ENCODE peak calls at places on chromosomes 13 and 19, in six cellular contexts. T is A549, X is IMR-90, G is HepG2, I is GM12878, P is SK-N-SH. B is an unnamed sample.

GRCh38 chr19:23917856-23918255 is 3.2 kb downstream of the ZNF726 start:
- DNase-seq in G (no peak), I (no peak), T (no peak), P (no peak), X (no peak), B (no peak)

GRCh38 chr19:7799640-7800355 is 30.2 kb upstream of the EVI5L start:
- DNase-seq in P (peak), G (peak), I (no peak), T (peak), X (peak), B (peak)

GRCh38 chr13:52024481-52024880 is at the start of gene UTP14C:
- DNase-seq in I (no peak), G (no peak), T (no peak), X (no peak), P (no peak), B (no peak)

GRCh38 chr13:91046715-91047327 is 300.7 kb upstream of the MIR17HG start:
- DNase-seq in X (no peak), P (no peak), G (no peak), T (peak), I (no peak), B (no peak)

GRCh38 chr13:94620286-94620896 is 18.7 kb downstream of the GPR180 start:
- DNase-seq in G (peak), I (no peak), T (peak), P (peak), X (peak), B (peak)

GRCh38 chr13:73608731-73609485 is 525.3 kb downstream of the KLF12 start:
- DNase-seq in G (no peak), I (no peak), X (no peak), P (no peak), T (no peak), B (no peak)

GRCh38 chr13:80337011-80337688 is 3.8 kb downstream of the SPRY2 start:
- DNase-seq in G (no peak), T (no peak), I (no peak), P (peak), X (no peak), B (no peak)

GRCh38 chr13:29480893-29481525 is 114.5 kb downstream of the SLC7A1 start:
- DNase-seq in G (no peak), T (no peak), X (no peak), P (no peak), I (no peak), B (no peak)

GRCh38 chr19:11422163-11423068 is 3.3 kb upstream of the RGL3 start:
- DNase-seq in X (no peak), G (no peak), T (peak), I (peak), P (peak), B (no peak)

GRCh38 chr13:102710261-102710679 is 15.4 kb upstream of the METTL21C start:
- DNase-seq in I (no peak), G (no peak), P (no peak), X (peak), T (no peak), B (no peak)

GRCh38 chr19:53308339-53308811 is 25.2 kb upstream of the ZNF845 start:
- DNase-seq in T (no peak), G (no peak), X (no peak), P (peak), I (no peak), B (peak)

GRCh38 chr13:40776232-40776631 is 5.2 kb upstream of the MRPS31 start:
- DNase-seq in X (no peak), I (no peak), P (no peak), G (no peak), T (no peak), B (no peak)

GRCh38 chr13:40777166-40777956 is 6.4 kb upstream of the MRPS31 start:
- DNase-seq in P (peak), I (no peak), X (peak), G (peak), T (peak), B (peak)

GRCh38 chr13:40774672-40775071 is 3.7 kb upstream of the MRPS31 start:
- DNase-seq in G (no peak), I (no peak), P (no peak), T (no peak), X (no peak), B (no peak)

GRCh38 chr13:40777957-40778235 is 6.9 kb upstream of the MRPS31 start:
- DNase-seq in T (no peak), X (no peak), I (no peak), P (no peak), G (no peak), B (no peak)

DNA sequence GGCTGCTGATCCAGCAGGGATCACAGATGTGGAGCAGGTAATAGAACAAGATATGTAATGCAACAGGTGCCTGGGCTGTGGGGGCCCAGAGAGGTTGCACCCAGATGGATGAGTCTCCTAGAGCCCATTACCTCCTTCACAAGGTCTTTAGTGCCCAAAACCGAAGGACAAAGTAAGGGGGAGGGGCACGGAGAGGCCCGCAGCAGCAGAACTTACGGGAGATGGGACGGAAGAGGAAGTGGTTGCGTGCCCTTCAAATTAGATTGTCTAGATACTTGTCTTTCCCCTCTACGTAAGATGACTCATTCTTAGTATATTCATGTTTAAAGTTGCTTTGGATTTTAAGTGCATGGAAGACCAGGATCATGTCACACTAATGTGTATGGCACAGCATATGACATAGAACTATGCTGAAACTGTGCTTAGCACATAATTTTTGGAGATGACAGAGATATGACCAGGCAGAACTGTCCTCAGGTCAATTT is 5.7 kb upstream of the MRPS31 start:
- DNase-seq in P (no peak), G (no peak), X (peak), T (no peak), I (no peak), B (peak)
- TF ChIP-seq SMC3 in P (no peak), G (no peak), X (no peak), T (no peak), I (no peak), B (no peak)

DNA sequence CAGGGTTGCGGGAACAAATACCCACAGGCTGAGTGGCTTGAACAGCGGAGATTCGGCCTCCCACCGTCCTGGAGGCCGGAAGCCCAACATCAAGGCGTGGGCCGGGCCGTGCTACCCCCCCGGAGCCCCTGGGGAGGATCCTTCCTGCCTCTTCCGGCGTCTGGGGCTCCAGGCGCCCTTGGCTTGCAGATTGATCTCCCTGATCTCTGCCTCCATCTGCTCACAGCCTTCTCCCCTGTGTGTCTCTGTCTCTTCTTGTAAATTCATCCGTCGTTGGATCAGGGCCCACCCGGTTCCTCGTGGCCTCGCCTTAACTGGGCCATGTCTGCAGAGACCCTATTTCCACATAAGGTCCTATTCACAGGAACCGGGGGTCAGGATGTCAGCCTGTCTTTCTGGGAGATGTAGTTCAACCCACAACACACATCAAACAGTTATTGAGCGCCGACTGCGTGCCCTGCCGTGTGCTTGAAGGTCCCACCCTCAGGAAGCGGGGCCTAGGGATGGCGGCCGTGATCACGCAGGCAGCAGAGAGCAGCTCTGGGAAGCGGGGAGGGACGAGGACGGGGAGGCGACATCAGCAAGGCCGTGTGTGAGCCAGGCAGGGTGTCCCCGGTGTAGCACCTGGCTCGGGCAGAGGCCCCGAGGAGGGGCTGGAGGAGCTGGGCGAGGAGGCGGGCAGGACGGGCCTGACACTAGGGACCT is 21.3 kb downstream of the HCN2 start:
- DNase-seq in P (peak), I (no peak), G (no peak), X (peak), T (peak), B (peak)
- TF ChIP-seq SMC3 in P (no peak), I (no peak), G (no peak), X (no peak), T (no peak), B (no peak)

GRCh38 chr19:31070126-31070525 is 279.1 kb downstream of the TSHZ3 start:
- DNase-seq in P (no peak), I (no peak), T (no peak), G (no peak), X (peak), B (no peak)

GRCh38 chr19:31068268-31068667 is 281.0 kb downstream of the TSHZ3 start:
- DNase-seq in X (no peak), T (no peak), P (no peak), I (no peak), G (no peak), B (no peak)

GRCh38 chr19:31058676-31059075 is 290.6 kb downstream of the TSHZ3 start:
- DNase-seq in G (no peak), I (no peak), T (no peak), X (no peak), P (no peak), B (no peak)

GRCh38 chr19:31066385-31066784 is 282.9 kb downstream of the TSHZ3 start:
- DNase-seq in G (no peak), P (no peak), I (no peak), X (peak), T (peak), B (no peak)

DNA sequence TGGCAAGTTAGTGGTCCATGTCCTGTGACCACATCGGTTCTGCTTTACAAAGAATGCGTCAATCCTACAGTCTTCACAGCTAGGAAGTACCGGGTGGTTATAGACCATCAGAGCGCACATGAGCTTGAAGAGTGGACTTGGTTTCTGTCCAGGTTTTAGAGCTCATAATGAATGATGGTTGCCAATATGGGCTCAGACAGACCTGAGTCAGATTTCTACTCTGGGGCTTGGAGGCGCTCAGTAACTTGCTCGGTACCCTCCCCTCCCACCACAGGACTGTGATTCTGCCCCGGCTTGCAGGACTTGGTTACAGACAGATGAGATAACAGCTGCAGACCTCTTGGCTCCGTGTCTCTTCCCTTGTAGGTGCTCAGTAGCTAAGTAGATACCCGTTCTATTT is 284.8 kb downstream of the TSHZ3 start:
- DNase-seq in I (no peak), G (no peak), T (no peak), P (peak), X (no peak), B (no peak)
- TF ChIP-seq SMC3 in I (no peak), G (no peak), T (no peak), P (no peak), X (no peak), B (no peak)

GRCh38 chr19:45567609-45568008 is 17.0 kb downstream of the OPA3 start:
- DNase-seq in G (no peak), T (no peak), P (no peak), I (no peak), X (no peak), B (no peak)
- TF ChIP-seq SMC3 in G (no peak), T (no peak), P (no peak), I (no peak), X (no peak), B (no peak)

GRCh38 chr13:42214445-42214844 is 57.5 kb upstream of the AKAP11 start:
- DNase-seq in I (no peak), X (no peak), G (no peak), T (no peak), P (no peak), B (no peak)

GRCh38 chr13:42219051-42219450 is 52.9 kb upstream of the AKAP11 start:
- DNase-seq in G (no peak), P (no peak), I (no peak), T (no peak), X (no peak), B (no peak)

GRCh38 chr13:42216422-42216735 is 55.6 kb upstream of the AKAP11 start:
- DNase-seq in P (no peak), T (no peak), I (no peak), X (no peak), G (no peak), B (no peak)

GRCh38 chr13:42218576-42218975 is 53.4 kb upstream of the AKAP11 start:
- DNase-seq in T (no peak), P (no peak), I (no peak), G (no peak), X (no peak), B (no peak)

GRCh38 chr13:42215578-42216421 is 56.2 kb upstream of the AKAP11 start:
- DNase-seq in X (peak), T (peak), P (peak), G (peak), I (peak), B (peak)
- TF ChIP-seq SMC3 in X (peak), T (peak), P (peak), G (peak), I (no peak), B (no peak)

GRCh38 chr19:5800361-5801270 is 4.3 kb upstream of the NRTN start:
- DNase-seq in I (no peak), T (no peak), G (peak), X (no peak), P (no peak), B (peak)
- TF ChIP-seq SMC3 in I (no peak), T (no peak), G (no peak), X (no peak), P (no peak), B (no peak)

GRCh38 chr13:113033498-113033897 is 64.5 kb downstream of the MCF2L start:
- DNase-seq in G (no peak), P (no peak), I (no peak), T (no peak), X (no peak), B (no peak)

GRCh38 chr13:113036401-113036800 is 67.4 kb downstream of the MCF2L start:
- DNase-seq in T (no peak), X (no peak), G (no peak), I (no peak), P (no peak), B (no peak)

GRCh38 chr13:113034451-113035208 is 65.6 kb downstream of the MCF2L start:
- DNase-seq in G (peak), X (peak), P (peak), I (no peak), T (peak), B (peak)

GRCh38 chr13:113033054-113033453 is 64.0 kb downstream of the MCF2L start:
- DNase-seq in G (no peak), I (no peak), X (no peak), T (no peak), P (no peak), B (no peak)

GRCh38 chr13:113035209-113035800 is 66.3 kb downstream of the MCF2L start:
- DNase-seq in G (no peak), P (no peak), T (no peak), I (no peak), X (no peak), B (no peak)
- TF ChIP-seq SMC3 in G (no peak), P (no peak), T (no peak), I (no peak), X (no peak), B (no peak)

GRCh38 chr13:43693639-43694038 is 93.1 kb downstream of the ENOX1 start:
- DNase-seq in I (no peak), T (no peak), G (no peak), X (no peak), P (no peak), B (no peak)

GRCh38 chr13:43698009-43698408 is 88.8 kb downstream of the ENOX1 start:
- DNase-seq in T (no peak), G (no peak), I (no peak), P (no peak), X (no peak), B (no peak)

GRCh38 chr13:43697323-43697722 is 89.4 kb downstream of the ENOX1 start:
- DNase-seq in T (no peak), G (no peak), P (no peak), I (no peak), X (no peak), B (no peak)

GRCh38 chr13:43694265-43694664 is 92.5 kb downstream of the ENOX1 start:
- DNase-seq in T (no peak), I (no peak), P (no peak), X (no peak), G (no peak), B (no peak)

DNA sequence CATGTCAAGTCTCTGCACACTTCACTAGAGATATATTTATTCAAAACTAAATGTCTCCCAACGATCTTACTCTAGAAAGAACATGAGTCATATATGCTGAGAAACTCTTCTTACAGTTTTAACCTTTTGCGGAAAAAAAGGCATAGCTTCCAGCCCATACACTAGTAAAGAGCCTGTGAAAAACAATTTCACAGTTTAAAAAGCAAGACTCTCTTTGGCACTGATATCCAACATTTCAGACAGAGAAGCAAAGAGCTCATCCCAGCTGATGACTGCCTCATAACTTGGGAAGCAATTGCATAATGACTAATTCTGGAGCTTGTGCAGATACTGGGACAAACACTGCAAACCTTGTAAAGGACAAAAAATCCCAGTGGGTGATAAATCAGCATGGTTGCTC is 88.0 kb downstream of the ENOX1 start:
- DNase-seq in X (peak), G (no peak), T (no peak), P (no peak), I (no peak), B (no peak)
- TF ChIP-seq SMC3 in X (no peak), G (no peak), T (no peak), P (no peak), I (no peak), B (no peak)

B was measured in K562.